ENCODE peak calls at places on chromosomes 12 and 14, in five cellular contexts. One of them, this sample, is unnamed.

GRCh38 chr12:95446511-95446910 is 27.4 kb upstream of the METAP2 start:
- DNase-seq in NCI-H1694: no peak
- DNase-seq in cardiac muscle cell: peak; percentile 62
- DNase-seq in fibroblast of mammary gland: peak; percentile 47
- DNase-seq in fibroblast of the aortic adventitia: peak; percentile 39
- DNase-seq in this sample: peak; percentile 49

GRCh38 chr12:5889381-5890047 is 55.5 kb downstream of the ANO2 start:
- DNase-seq in NCI-H1694: no peak
- DNase-seq in cardiac muscle cell: no peak
- DNase-seq in fibroblast of mammary gland: no peak
- DNase-seq in fibroblast of the aortic adventitia: no peak
- DNase-seq in this sample: no peak

GRCh38 chr14:90447720-90448497 is 51.1 kb downstream of the CALM1 start:
- DNase-seq in fibroblast of the aortic adventitia: no peak
- DNase-seq in fibroblast of mammary gland: no peak
- DNase-seq in NCI-H1694: no peak
- DNase-seq in cardiac muscle cell: no peak
- DNase-seq in this sample: no peak

GRCh38 chr12:131383741-131384543 is 326.9 kb upstream of the SFSWAP start:
- DNase-seq in fibroblast of the aortic adventitia: no peak
- DNase-seq in fibroblast of mammary gland: no peak
- DNase-seq in NCI-H1694: no peak
- DNase-seq in cardiac muscle cell: no peak
- DNase-seq in this sample: no peak

GRCh38 chr12:12210983-12211382 is 55.9 kb downstream of the LRP6 start:
- DNase-seq in fibroblast of mammary gland: no peak
- DNase-seq in NCI-H1694: no peak
- DNase-seq in cardiac muscle cell: no peak
- DNase-seq in fibroblast of the aortic adventitia: no peak
- DNase-seq in this sample: no peak

GRCh38 chr12:12428961-12429657 is 72.2 kb downstream of the BORCS5 start:
- DNase-seq in fibroblast of the aortic adventitia: no peak
- DNase-seq in cardiac muscle cell: no peak
- DNase-seq in fibroblast of mammary gland: no peak
- DNase-seq in NCI-H1694: no peak
- DNase-seq in this sample: no peak

GRCh38 chr14:93708800-93709199 is 79.5 kb downstream of the PRIMA1 start:
- DNase-seq in fibroblast of the aortic adventitia: no peak
- DNase-seq in fibroblast of mammary gland: no peak
- DNase-seq in cardiac muscle cell: no peak
- DNase-seq in NCI-H1694: no peak
- DNase-seq in this sample: no peak

GRCh38 chr14:105889666-105890473 is 363.5 kb downstream of the TMEM121 start:
- DNase-seq in NCI-H1694: no peak
- DNase-seq in fibroblast of the aortic adventitia: no peak
- DNase-seq in cardiac muscle cell: no peak
- DNase-seq in fibroblast of mammary gland: no peak
- DNase-seq in this sample: no peak

GRCh38 chr14:75980856-75981255 is 939 bp downstream of the TGFB3 start:
- DNase-seq in cardiac muscle cell: peak; percentile 40
- DNase-seq in NCI-H1694: no peak
- DNase-seq in fibroblast of the aortic adventitia: peak; percentile 41
- DNase-seq in fibroblast of mammary gland: peak; percentile 42
- DNase-seq in this sample: no peak

GRCh38 chr12:43551971-43552559 is at the start of gene ADAMTS20:
- DNase-seq in NCI-H1694: no peak
- DNase-seq in fibroblast of the aortic adventitia: no peak
- DNase-seq in cardiac muscle cell: peak; percentile 4
- DNase-seq in fibroblast of mammary gland: no peak
- DNase-seq in this sample: peak; percentile 16

GRCh38 chr12:93901739-93902138 is 224.6 kb downstream of the CRADD start:
- DNase-seq in NCI-H1694: no peak
- DNase-seq in cardiac muscle cell: no peak
- DNase-seq in fibroblast of mammary gland: no peak
- DNase-seq in fibroblast of the aortic adventitia: no peak
- DNase-seq in this sample: no peak

GRCh38 chr14:44463386-44464004 is 43.6 kb downstream of the FSCB start:
- DNase-seq in fibroblast of the aortic adventitia: no peak
- DNase-seq in cardiac muscle cell: peak; percentile 17
- DNase-seq in fibroblast of mammary gland: no peak
- DNase-seq in NCI-H1694: peak; percentile 32
- DNase-seq in this sample: no peak

GRCh38 chr12:93061414-93062099 is 132.5 kb upstream of the EEA1 start:
- DNase-seq in NCI-H1694: peak; percentile 5
- DNase-seq in fibroblast of mammary gland: no peak
- DNase-seq in cardiac muscle cell: no peak
- DNase-seq in fibroblast of the aortic adventitia: peak; percentile 41
- DNase-seq in this sample: peak; percentile 8

GRCh38 chr12:131030472-131031328 is 77.0 kb downstream of the ADGRD1 start:
- DNase-seq in fibroblast of the aortic adventitia: no peak
- DNase-seq in cardiac muscle cell: no peak
- DNase-seq in fibroblast of mammary gland: no peak
- DNase-seq in NCI-H1694: no peak
- DNase-seq in this sample: no peak

GRCh38 chr14:35688427-35688826 is 120.7 kb downstream of the RALGAPA1 start:
- DNase-seq in NCI-H1694: no peak
- DNase-seq in fibroblast of the aortic adventitia: no peak
- DNase-seq in fibroblast of mammary gland: no peak
- DNase-seq in cardiac muscle cell: no peak
- DNase-seq in this sample: no peak

GRCh38 chr14:65103150-65103760 is 938 bp upstream of the MAX start:
- DNase-seq in fibroblast of mammary gland: peak; percentile 41
- DNase-seq in cardiac muscle cell: peak; percentile 45
- DNase-seq in NCI-H1694: peak; percentile 59
- DNase-seq in fibroblast of the aortic adventitia: peak; percentile 29
- DNase-seq in this sample: peak; percentile 44

GRCh38 chr12:109461846-109462766 is 15.0 kb downstream of the KCTD10 start:
- DNase-seq in cardiac muscle cell: peak; percentile 99
- DNase-seq in fibroblast of the aortic adventitia: peak; percentile 97
- DNase-seq in fibroblast of mammary gland: peak; percentile 96
- DNase-seq in NCI-H1694: no peak
- DNase-seq in this sample: peak; percentile 95

GRCh38 chr12:4011597-4011996 is 138.4 kb upstream of the PARP11 start:
- DNase-seq in fibroblast of the aortic adventitia: no peak
- DNase-seq in NCI-H1694: no peak
- DNase-seq in fibroblast of mammary gland: no peak
- DNase-seq in cardiac muscle cell: no peak
- DNase-seq in this sample: no peak

This sample was measured in GM03348.